ENCODE peak calls at places on chromosomes 7 and 10, in eight cellular contexts. One of them, this sample, is unnamed.
A peak's percentile ranks its signal among the peaks of the same experiment; 100 is the strongest.

GRCh38 chr10:76697923-76698322 is 939.7 kb downstream of the KCNMA1 start:
- DNase-seq in H9: no peak
- DNase-seq in dorsolateral prefrontal cortex: no peak
- DNase-seq in mucosa of descending colon: no peak
- DNase-seq in mesothelial cell of epicardium: no peak
- DNase-seq in OCI-LY7: no peak
- DNase-seq in Calu3: no peak
- DNase-seq in thoracic aorta: no peak
- DNase-seq in this sample: no peak

GRCh38 chr7:2517004-2517403 is 2.6 kb upstream of the LFNG start:
- DNase-seq in H9: no peak
- DNase-seq in dorsolateral prefrontal cortex: no peak
- DNase-seq in mucosa of descending colon: no peak
- DNase-seq in mesothelial cell of epicardium: no peak
- DNase-seq in OCI-LY7: no peak
- DNase-seq in Calu3: peak; percentile 49
- DNase-seq in thoracic aorta: no peak
- DNase-seq in this sample: no peak

GRCh38 chr10:18689498-18689897 is 30.3 kb downstream of the ARL5B start:
- DNase-seq in H9: no peak
- DNase-seq in dorsolateral prefrontal cortex: no peak
- DNase-seq in mucosa of descending colon: no peak
- DNase-seq in mesothelial cell of epicardium: no peak
- DNase-seq in OCI-LY7: no peak
- DNase-seq in Calu3: no peak
- DNase-seq in thoracic aorta: no peak
- DNase-seq in this sample: no peak

GRCh38 chr7:6705959-6706665 is 635 bp downstream of the ZNF12 start:
- DNase-seq in H9: peak; percentile 35
- DNase-seq in dorsolateral prefrontal cortex: peak; percentile 45
- DNase-seq in mucosa of descending colon: peak; percentile 65
- DNase-seq in mesothelial cell of epicardium: peak; percentile 57
- DNase-seq in OCI-LY7: peak; percentile 42
- DNase-seq in Calu3: peak; percentile 60
- DNase-seq in thoracic aorta: no peak
- DNase-seq in this sample: peak; percentile 70

GRCh38 chr7:34748244-34749039 is 90.4 kb downstream of the NPSR1 start:
- DNase-seq in H9: peak; percentile 38
- DNase-seq in dorsolateral prefrontal cortex: no peak
- DNase-seq in mucosa of descending colon: peak; percentile 83
- DNase-seq in mesothelial cell of epicardium: peak; percentile 51
- DNase-seq in OCI-LY7: no peak
- DNase-seq in Calu3: peak; percentile 97
- DNase-seq in thoracic aorta: no peak
- DNase-seq in this sample: no peak

GRCh38 chr10:18159596-18159995 is 19.4 kb downstream of the CACNB2 start:
- DNase-seq in H9: no peak
- DNase-seq in dorsolateral prefrontal cortex: no peak
- DNase-seq in mucosa of descending colon: no peak
- DNase-seq in mesothelial cell of epicardium: no peak
- DNase-seq in OCI-LY7: no peak
- DNase-seq in Calu3: no peak
- DNase-seq in thoracic aorta: no peak
- DNase-seq in this sample: no peak

GRCh38 chr10:57395921-57396320 is 871.8 kb downstream of the IPMK start:
- DNase-seq in H9: no peak
- DNase-seq in dorsolateral prefrontal cortex: no peak
- DNase-seq in mucosa of descending colon: no peak
- DNase-seq in mesothelial cell of epicardium: no peak
- DNase-seq in OCI-LY7: no peak
- DNase-seq in Calu3: no peak
- DNase-seq in thoracic aorta: no peak
- DNase-seq in this sample: no peak

GRCh38 chr7:77693830-77694583 is 2.3 kb upstream of the RSBN1L start:
- DNase-seq in H9: no peak
- DNase-seq in dorsolateral prefrontal cortex: no peak
- DNase-seq in mucosa of descending colon: no peak
- DNase-seq in mesothelial cell of epicardium: no peak
- DNase-seq in OCI-LY7: no peak
- DNase-seq in Calu3: no peak
- DNase-seq in thoracic aorta: no peak
- DNase-seq in this sample: no peak

GRCh38 chr7:104328308-104328969 is at the start of gene LHFPL3:
- DNase-seq in H9: peak; percentile 58
- DNase-seq in dorsolateral prefrontal cortex: peak; percentile 57
- DNase-seq in mucosa of descending colon: no peak
- DNase-seq in mesothelial cell of epicardium: peak; percentile 42
- DNase-seq in OCI-LY7: no peak
- DNase-seq in Calu3: no peak
- DNase-seq in thoracic aorta: no peak
- DNase-seq in this sample: peak; percentile 67

GRCh38 chr10:47295411-47295810 is 4.6 kb upstream of the GDF10 start:
- DNase-seq in H9: no peak
- DNase-seq in dorsolateral prefrontal cortex: peak; percentile 12
- DNase-seq in mucosa of descending colon: no peak
- DNase-seq in mesothelial cell of epicardium: no peak
- DNase-seq in OCI-LY7: no peak
- DNase-seq in Calu3: no peak
- DNase-seq in thoracic aorta: no peak
- DNase-seq in this sample: no peak

GRCh38 chr10:13893926-13894325 is 307.2 kb downstream of the PRPF18 start:
- DNase-seq in H9: no peak
- DNase-seq in dorsolateral prefrontal cortex: no peak
- DNase-seq in mucosa of descending colon: no peak
- DNase-seq in mesothelial cell of epicardium: no peak
- DNase-seq in OCI-LY7: no peak
- DNase-seq in Calu3: no peak
- DNase-seq in thoracic aorta: no peak
- DNase-seq in this sample: no peak

GRCh38 chr10:59047180-59047579 is 129.3 kb upstream of the PHYHIPL start:
- DNase-seq in H9: no peak
- DNase-seq in dorsolateral prefrontal cortex: no peak
- DNase-seq in mucosa of descending colon: no peak
- DNase-seq in mesothelial cell of epicardium: no peak
- DNase-seq in OCI-LY7: no peak
- DNase-seq in Calu3: no peak
- DNase-seq in thoracic aorta: no peak
- DNase-seq in this sample: no peak

GRCh38 chr10:97915346-97915745 is 65.7 kb downstream of the GOLGA7B start:
- DNase-seq in H9: no peak
- DNase-seq in dorsolateral prefrontal cortex: no peak
- DNase-seq in mucosa of descending colon: no peak
- DNase-seq in mesothelial cell of epicardium: no peak
- DNase-seq in OCI-LY7: no peak
- DNase-seq in Calu3: no peak
- DNase-seq in thoracic aorta: no peak
- DNase-seq in this sample: no peak

GRCh38 chr7:19798986-19799385 is 25.6 kb upstream of the TMEM196 start:
- DNase-seq in H9: no peak
- DNase-seq in dorsolateral prefrontal cortex: no peak
- DNase-seq in mucosa of descending colon: no peak
- DNase-seq in mesothelial cell of epicardium: no peak
- DNase-seq in OCI-LY7: no peak
- DNase-seq in Calu3: no peak
- DNase-seq in thoracic aorta: no peak
- DNase-seq in this sample: no peak

GRCh38 chr7:131066635-131067034 is 261.0 kb upstream of the MKLN1 start:
- DNase-seq in H9: no peak
- DNase-seq in dorsolateral prefrontal cortex: no peak
- DNase-seq in mucosa of descending colon: no peak
- DNase-seq in mesothelial cell of epicardium: no peak
- DNase-seq in OCI-LY7: no peak
- DNase-seq in Calu3: no peak
- DNase-seq in thoracic aorta: no peak
- DNase-seq in this sample: no peak

GRCh38 chr10:80767940-80768339 is 230.2 kb downstream of the SH2D4B start:
- DNase-seq in H9: no peak
- DNase-seq in dorsolateral prefrontal cortex: no peak
- DNase-seq in mucosa of descending colon: no peak
- DNase-seq in mesothelial cell of epicardium: no peak
- DNase-seq in OCI-LY7: no peak
- DNase-seq in Calu3: no peak
- DNase-seq in thoracic aorta: no peak
- DNase-seq in this sample: no peak

GRCh38 chr10:88226027-88226690 is 357.0 kb downstream of the RNLS start:
- DNase-seq in H9: no peak
- DNase-seq in dorsolateral prefrontal cortex: no peak
- DNase-seq in mucosa of descending colon: no peak
- DNase-seq in mesothelial cell of epicardium: no peak
- DNase-seq in OCI-LY7: no peak
- DNase-seq in Calu3: no peak
- DNase-seq in thoracic aorta: no peak
- DNase-seq in this sample: no peak

GRCh38 chr7:138008588-138009349 is 6.9 kb upstream of the CREB3L2 start:
- DNase-seq in H9: peak; percentile 52
- DNase-seq in dorsolateral prefrontal cortex: no peak
- DNase-seq in mucosa of descending colon: no peak
- DNase-seq in mesothelial cell of epicardium: no peak
- DNase-seq in OCI-LY7: peak; percentile 77
- DNase-seq in Calu3: peak; percentile 40
- DNase-seq in thoracic aorta: no peak
- DNase-seq in this sample: no peak

GRCh38 chr7:91836065-91836368 is 44.5 kb downstream of the MTERF1 start:
- DNase-seq in H9: no peak
- DNase-seq in dorsolateral prefrontal cortex: no peak
- DNase-seq in mucosa of descending colon: no peak
- DNase-seq in mesothelial cell of epicardium: no peak
- DNase-seq in OCI-LY7: no peak
- DNase-seq in Calu3: no peak
- DNase-seq in thoracic aorta: no peak
- DNase-seq in this sample: no peak

GRCh38 chr7:148882668-148883232 is 1.3 kb downstream of the EZH2 start:
- DNase-seq in H9: no peak
- DNase-seq in dorsolateral prefrontal cortex: no peak
- DNase-seq in mucosa of descending colon: no peak
- DNase-seq in mesothelial cell of epicardium: no peak
- DNase-seq in OCI-LY7: no peak
- DNase-seq in Calu3: no peak
- DNase-seq in thoracic aorta: no peak
- DNase-seq in this sample: no peak

GRCh38 chr7:145902123-145902522 is 214.5 kb upstream of the CNTNAP2 start:
- DNase-seq in H9: peak; percentile 76
- DNase-seq in dorsolateral prefrontal cortex: no peak
- DNase-seq in mucosa of descending colon: no peak
- DNase-seq in mesothelial cell of epicardium: no peak
- DNase-seq in OCI-LY7: no peak
- DNase-seq in Calu3: no peak
- DNase-seq in thoracic aorta: no peak
- DNase-seq in this sample: no peak
- TF ChIP-seq CTCF in H9: peak; percentile 54
- TF ChIP-seq CTCF in dorsolateral prefrontal cortex: no peak
- TF ChIP-seq CTCF in mucosa of descending colon: no peak
- TF ChIP-seq CTCF in mesothelial cell of epicardium: no peak
- TF ChIP-seq CTCF in OCI-LY7: peak; percentile 18
- TF ChIP-seq CTCF in Calu3: no peak
- TF ChIP-seq CTCF in thoracic aorta: no peak
- TF ChIP-seq CTCF in this sample: no peak

GRCh38 chr10:22758862-22759261 is 44.5 kb upstream of the PIP4K2A start:
- DNase-seq in H9: no peak
- DNase-seq in dorsolateral prefrontal cortex: no peak
- DNase-seq in mucosa of descending colon: no peak
- DNase-seq in mesothelial cell of epicardium: no peak
- DNase-seq in OCI-LY7: no peak
- DNase-seq in Calu3: no peak
- DNase-seq in thoracic aorta: no peak
- DNase-seq in this sample: no peak

GRCh38 chr10:22754298-22754697 is 39.9 kb upstream of the PIP4K2A start:
- DNase-seq in H9: no peak
- DNase-seq in dorsolateral prefrontal cortex: no peak
- DNase-seq in mucosa of descending colon: no peak
- DNase-seq in mesothelial cell of epicardium: no peak
- DNase-seq in OCI-LY7: no peak
- DNase-seq in Calu3: no peak
- DNase-seq in thoracic aorta: no peak
- DNase-seq in this sample: no peak

GRCh38 chr10:22764639-22765038 is 50.3 kb upstream of the PIP4K2A start:
- DNase-seq in H9: no peak
- DNase-seq in dorsolateral prefrontal cortex: no peak
- DNase-seq in mucosa of descending colon: no peak
- DNase-seq in mesothelial cell of epicardium: no peak
- DNase-seq in OCI-LY7: no peak
- DNase-seq in Calu3: no peak
- DNase-seq in thoracic aorta: no peak
- DNase-seq in this sample: no peak

GRCh38 chr10:22761569-22762220 is 47.3 kb upstream of the PIP4K2A start:
- DNase-seq in H9: no peak
- DNase-seq in dorsolateral prefrontal cortex: peak; percentile 70
- DNase-seq in mucosa of descending colon: no peak
- DNase-seq in mesothelial cell of epicardium: no peak
- DNase-seq in OCI-LY7: no peak
- DNase-seq in Calu3: no peak
- DNase-seq in thoracic aorta: no peak
- DNase-seq in this sample: no peak

DNA sequence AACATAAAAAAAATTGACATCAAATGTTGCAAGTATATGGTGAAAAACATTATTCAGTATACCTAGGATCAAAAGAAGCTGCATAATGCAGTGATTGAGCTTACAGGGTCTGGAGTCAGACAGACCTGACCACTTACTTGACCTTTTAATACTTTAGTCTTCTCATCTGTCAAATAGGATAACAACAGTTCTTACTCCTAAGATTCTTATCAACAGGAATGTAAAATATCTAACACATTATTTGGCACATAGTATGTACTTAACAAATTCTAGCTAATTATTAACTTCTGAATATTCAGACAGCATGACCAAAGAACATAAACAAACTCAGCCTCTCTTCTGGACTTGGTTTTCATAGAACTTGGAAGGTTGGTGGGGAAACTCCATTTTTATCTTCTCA is 45.6 kb upstream of the PIP4K2A start:
- DNase-seq in H9: no peak
- DNase-seq in dorsolateral prefrontal cortex: no peak
- DNase-seq in mucosa of descending colon: no peak
- DNase-seq in mesothelial cell of epicardium: no peak
- DNase-seq in OCI-LY7: no peak
- DNase-seq in Calu3: no peak
- DNase-seq in thoracic aorta: no peak
- DNase-seq in this sample: no peak
- TF ChIP-seq CTCF in H9: no peak
- TF ChIP-seq CTCF in dorsolateral prefrontal cortex: no peak
- TF ChIP-seq CTCF in mucosa of descending colon: no peak
- TF ChIP-seq CTCF in mesothelial cell of epicardium: no peak
- TF ChIP-seq CTCF in OCI-LY7: no peak
- TF ChIP-seq CTCF in Calu3: no peak
- TF ChIP-seq CTCF in thoracic aorta: no peak
- TF ChIP-seq CTCF in this sample: no peak

GRCh38 chr10:9301148-9301547 is 1246.7 kb downstream of the GATA3 start:
- DNase-seq in H9: no peak
- DNase-seq in dorsolateral prefrontal cortex: no peak
- DNase-seq in mucosa of descending colon: no peak
- DNase-seq in mesothelial cell of epicardium: no peak
- DNase-seq in OCI-LY7: no peak
- DNase-seq in Calu3: peak; percentile 6
- DNase-seq in thoracic aorta: no peak
- DNase-seq in this sample: no peak
- TF ChIP-seq CTCF in H9: peak; percentile 52
- TF ChIP-seq CTCF in dorsolateral prefrontal cortex: peak; percentile 30
- TF ChIP-seq CTCF in mucosa of descending colon: no peak
- TF ChIP-seq CTCF in mesothelial cell of epicardium: peak; percentile 21
- TF ChIP-seq CTCF in OCI-LY7: peak; percentile 38
- TF ChIP-seq CTCF in Calu3: peak; percentile 27
- TF ChIP-seq CTCF in thoracic aorta: no peak
- TF ChIP-seq CTCF in this sample: peak; percentile 66

GRCh38 chr7:87220734-87221215 is 1.2 kb upstream of the TMEM243 start:
- DNase-seq in H9: no peak
- DNase-seq in dorsolateral prefrontal cortex: peak; percentile 56
- DNase-seq in mucosa of descending colon: no peak
- DNase-seq in mesothelial cell of epicardium: no peak
- DNase-seq in OCI-LY7: no peak
- DNase-seq in Calu3: no peak
- DNase-seq in thoracic aorta: no peak
- DNase-seq in this sample: no peak
- TF ChIP-seq CTCF in H9: no peak
- TF ChIP-seq CTCF in dorsolateral prefrontal cortex: no peak
- TF ChIP-seq CTCF in mucosa of descending colon: no peak
- TF ChIP-seq CTCF in mesothelial cell of epicardium: no peak
- TF ChIP-seq CTCF in OCI-LY7: no peak
- TF ChIP-seq CTCF in Calu3: no peak
- TF ChIP-seq CTCF in thoracic aorta: no peak
- TF ChIP-seq CTCF in this sample: no peak